ENCODE peak calls at places on chromosomes 16 and 17, in six cellular contexts. One of them, this sample, is unnamed.

GRCh38 chr17:12958786-12959185 is 59.0 kb downstream of the ELAC2 start:
- DNase-seq in SK-N-SH: no peak
- DNase-seq in HepG2: no peak
- DNase-seq in GM12878: no peak
- DNase-seq in HCT116: no peak
- DNase-seq in H1: no peak
- DNase-seq in this sample: no peak

GRCh38 chr17:76544123-76544915 is 4.5 kb downstream of the PRCD start:
- DNase-seq in HCT116: no peak
- DNase-seq in HepG2: no peak
- DNase-seq in H1: no peak
- DNase-seq in GM12878: no peak
- DNase-seq in SK-N-SH: peak; percentile 90
- DNase-seq in this sample: no peak

GRCh38 chr16:16010194-16010593 is 60.8 kb downstream of the ABCC1 start:
- DNase-seq in H1: no peak
- DNase-seq in GM12878: no peak
- DNase-seq in HepG2: no peak
- DNase-seq in HCT116: no peak
- DNase-seq in SK-N-SH: no peak
- DNase-seq in this sample: no peak

GRCh38 chr17:70307430-70307829 is 138.1 kb downstream of the KCNJ2 start:
- DNase-seq in SK-N-SH: no peak
- DNase-seq in H1: no peak
- DNase-seq in GM12878: no peak
- DNase-seq in HCT116: no peak
- DNase-seq in HepG2: no peak
- DNase-seq in this sample: no peak

GRCh38 chr17:37787055-37787720 is 42.3 kb upstream of the HNF1B start:
- DNase-seq in HepG2: peak; percentile 86
- DNase-seq in GM12878: no peak
- DNase-seq in H1: no peak
- DNase-seq in HCT116: no peak
- DNase-seq in SK-N-SH: no peak
- DNase-seq in this sample: no peak

GRCh38 chr16:88926374-88926990 is 50.5 kb downstream of the CBFA2T3 start:
- DNase-seq in GM12878: no peak
- DNase-seq in SK-N-SH: no peak
- DNase-seq in HCT116: peak; percentile 78
- DNase-seq in HepG2: peak; percentile 28
- DNase-seq in H1: no peak
- DNase-seq in this sample: peak; percentile 78

GRCh38 chr16:11619327-11619851 is 32.7 kb upstream of the LITAF start:
- DNase-seq in GM12878: peak; percentile 37
- DNase-seq in SK-N-SH: no peak
- DNase-seq in HCT116: no peak
- DNase-seq in H1: no peak
- DNase-seq in HepG2: no peak
- DNase-seq in this sample: no peak

GRCh38 chr16:2751577-2752034 is 832 bp upstream of the SRRM2 start:
- DNase-seq in H1: peak; percentile 60
- DNase-seq in GM12878: no peak
- DNase-seq in HepG2: peak; percentile 83
- DNase-seq in HCT116: peak; percentile 60
- DNase-seq in SK-N-SH: peak; percentile 89
- DNase-seq in this sample: peak; percentile 39

GRCh38 chr17:54404259-54404658 is 496.4 kb upstream of the TOM1L1 start:
- DNase-seq in GM12878: no peak
- DNase-seq in HCT116: no peak
- DNase-seq in SK-N-SH: no peak
- DNase-seq in HepG2: no peak
- DNase-seq in H1: no peak
- DNase-seq in this sample: no peak

GRCh38 chr17:56943505-56944125 is 17.2 kb downstream of the COIL start:
- DNase-seq in HepG2: no peak
- DNase-seq in SK-N-SH: no peak
- DNase-seq in H1: no peak
- DNase-seq in GM12878: no peak
- DNase-seq in HCT116: no peak
- DNase-seq in this sample: no peak

GRCh38 chr16:8986818-8987191 is 23.1 kb upstream of the USP7 start:
- DNase-seq in H1: no peak
- DNase-seq in SK-N-SH: no peak
- DNase-seq in HepG2: no peak
- DNase-seq in HCT116: no peak
- DNase-seq in GM12878: no peak
- DNase-seq in this sample: no peak

GRCh38 chr17:40547079-40547784 is 18.0 kb downstream of the CCR7 start:
- DNase-seq in H1: no peak
- DNase-seq in HepG2: no peak
- DNase-seq in GM12878: no peak
- DNase-seq in SK-N-SH: no peak
- DNase-seq in HCT116: no peak
- DNase-seq in this sample: no peak

GRCh38 chr16:88865310-88865709 is 1.1 kb downstream of the PABPN1L start:
- DNase-seq in H1: no peak
- DNase-seq in HepG2: no peak
- DNase-seq in SK-N-SH: no peak
- DNase-seq in HCT116: no peak
- DNase-seq in GM12878: no peak
- DNase-seq in this sample: no peak

GRCh38 chr17:63550816-63551639 is 751 bp downstream of the DCAF7 start:
- DNase-seq in HCT116: no peak
- DNase-seq in HepG2: peak; percentile 66
- DNase-seq in GM12878: no peak
- DNase-seq in H1: no peak
- DNase-seq in SK-N-SH: peak; percentile 72
- DNase-seq in this sample: peak; percentile 20

GRCh38 chr17:19399750-19400450 is 11.1 kb upstream of the RNF112 start:
- DNase-seq in SK-N-SH: no peak
- DNase-seq in GM12878: no peak
- DNase-seq in HepG2: no peak
- DNase-seq in H1: no peak
- DNase-seq in HCT116: no peak
- DNase-seq in this sample: no peak

GRCh38 chr17:77677210-77677609 is 281.3 kb upstream of the TNRC6C start:
- DNase-seq in GM12878: no peak
- DNase-seq in SK-N-SH: no peak
- DNase-seq in HepG2: no peak
- DNase-seq in HCT116: no peak
- DNase-seq in H1: no peak
- DNase-seq in this sample: no peak

GRCh38 chr17:63837962-63838585 is 4.4 kb downstream of the SMARCD2 start:
- DNase-seq in GM12878: no peak
- DNase-seq in SK-N-SH: no peak
- DNase-seq in HepG2: no peak
- DNase-seq in HCT116: no peak
- DNase-seq in H1: no peak
- DNase-seq in this sample: no peak

GRCh38 chr16:16083421-16084156 is 134.2 kb downstream of the ABCC1 start:
- DNase-seq in GM12878: no peak
- DNase-seq in HCT116: peak; percentile 18
- DNase-seq in SK-N-SH: no peak
- DNase-seq in H1: no peak
- DNase-seq in HepG2: peak; percentile 61
- DNase-seq in this sample: peak; percentile 70

GRCh38 chr17:58447039-58447975 is 30.0 kb upstream of the RNF43 start:
- DNase-seq in GM12878: peak; percentile 53
- DNase-seq in HepG2: peak; percentile 88
- DNase-seq in H1: peak; percentile 70
- DNase-seq in SK-N-SH: peak; percentile 78
- DNase-seq in HCT116: peak; percentile 95
- DNase-seq in this sample: peak; percentile 61

DNA sequence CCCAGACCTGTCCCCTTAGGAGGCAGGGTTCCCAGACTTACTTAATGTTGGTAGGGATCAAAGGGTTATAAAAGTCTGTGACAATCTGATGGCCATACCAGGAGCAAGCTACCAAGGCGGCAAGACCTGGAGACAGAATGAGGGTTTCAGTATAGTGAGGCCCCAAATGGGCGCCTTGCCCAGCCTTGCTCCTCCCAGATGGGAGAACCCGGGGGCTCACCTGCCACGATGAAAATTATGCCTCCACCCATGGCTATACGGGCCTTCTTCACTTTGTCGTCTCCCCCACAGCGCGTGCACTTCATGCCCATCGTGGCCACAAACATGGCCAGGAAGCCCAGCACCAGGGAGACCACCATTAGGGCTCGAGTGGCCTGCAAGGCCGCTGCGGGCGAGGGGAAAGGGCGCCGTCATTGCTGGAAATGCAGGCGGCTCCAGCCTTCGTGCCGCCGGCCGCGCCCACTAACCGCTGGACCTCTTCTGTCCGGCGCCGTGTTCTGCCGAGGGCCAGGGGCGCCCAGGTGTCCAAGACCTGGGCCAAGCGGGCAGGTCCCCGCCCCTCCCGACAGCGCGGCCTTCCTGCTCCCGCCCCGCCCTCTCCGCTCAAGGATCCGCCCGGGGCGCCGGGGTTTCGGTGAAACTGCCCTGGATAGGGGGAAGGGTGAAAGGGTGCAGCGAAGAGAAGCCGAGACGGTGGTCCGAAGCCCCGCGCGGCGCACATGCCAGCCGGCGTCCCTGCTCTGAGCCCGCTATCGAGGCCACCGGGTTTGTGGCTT is 1.5 kb downstream of the CLDN7 start:
- DNase-seq in H1: no peak
- DNase-seq in HCT116: no peak
- DNase-seq in SK-N-SH: no peak
- DNase-seq in GM12878: no peak
- DNase-seq in HepG2: no peak
- DNase-seq in this sample: peak; percentile 43
- TF ChIP-seq JUND in H1: no peak
- TF ChIP-seq JUND in HCT116: peak; percentile 10
- TF ChIP-seq JUND in SK-N-SH: no peak
- TF ChIP-seq JUND in GM12878: no peak
- TF ChIP-seq JUND in HepG2: no peak
- TF ChIP-seq JUND in this sample: no peak

GRCh38 chr17:80724723-80725388 is 180.2 kb downstream of the RPTOR start:
- DNase-seq in GM12878: no peak
- DNase-seq in HepG2: no peak
- DNase-seq in SK-N-SH: peak; percentile 68
- DNase-seq in H1: no peak
- DNase-seq in HCT116: peak; percentile 2
- DNase-seq in this sample: no peak
- TF ChIP-seq JUND in GM12878: no peak
- TF ChIP-seq JUND in HepG2: no peak
- TF ChIP-seq JUND in SK-N-SH: no peak
- TF ChIP-seq JUND in H1: no peak
- TF ChIP-seq JUND in HCT116: no peak
- TF ChIP-seq JUND in this sample: no peak

GRCh38 chr16:53511403-53512280 is 8.6 kb upstream of the AKTIP start:
- DNase-seq in HepG2: peak; percentile 98
- DNase-seq in HCT116: no peak
- DNase-seq in H1: no peak
- DNase-seq in GM12878: no peak
- DNase-seq in SK-N-SH: no peak
- DNase-seq in this sample: peak; percentile 42
- TF ChIP-seq JUND in HepG2: peak; percentile 63
- TF ChIP-seq JUND in HCT116: no peak
- TF ChIP-seq JUND in H1: no peak
- TF ChIP-seq JUND in GM12878: no peak
- TF ChIP-seq JUND in SK-N-SH: no peak
- TF ChIP-seq JUND in this sample: no peak

DNA sequence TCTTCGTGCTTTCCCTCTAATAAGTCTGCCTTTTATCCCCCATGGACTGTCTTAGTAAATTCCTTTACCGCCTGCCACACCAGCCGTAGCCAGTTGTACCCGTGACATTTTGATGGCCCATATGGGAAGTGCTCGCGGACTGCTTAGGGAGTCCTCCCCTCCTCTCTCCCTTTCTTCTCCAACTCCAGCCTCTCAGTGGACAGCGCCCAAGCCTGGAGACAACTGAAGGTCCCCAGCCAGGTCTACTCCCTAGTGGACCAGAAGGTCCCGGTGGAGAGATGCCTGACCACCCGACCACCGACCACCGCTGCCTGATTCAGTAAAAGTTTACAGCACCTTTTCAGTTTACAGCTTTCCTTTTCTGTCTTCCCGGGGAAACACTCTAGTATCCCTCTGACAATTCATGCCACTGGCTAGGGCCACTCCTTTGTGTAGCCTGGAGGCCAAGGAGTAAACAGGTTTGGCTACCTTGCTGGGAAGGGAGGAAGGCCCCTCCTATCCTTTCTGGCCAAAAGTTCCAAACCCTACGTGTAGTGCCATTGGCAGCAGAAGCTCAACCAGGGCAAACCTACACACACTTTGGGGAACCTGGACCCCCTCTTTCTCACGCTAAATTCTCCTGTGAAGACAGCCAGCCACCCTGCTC is 18.0 kb downstream of the CTRB2 start:
- DNase-seq in SK-N-SH: no peak
- DNase-seq in H1: no peak
- DNase-seq in HepG2: no peak
- DNase-seq in HCT116: no peak
- DNase-seq in GM12878: no peak
- DNase-seq in this sample: peak; percentile 69
- TF ChIP-seq JUND in SK-N-SH: no peak
- TF ChIP-seq JUND in H1: no peak
- TF ChIP-seq JUND in HepG2: no peak
- TF ChIP-seq JUND in HCT116: no peak
- TF ChIP-seq JUND in GM12878: no peak
- TF ChIP-seq JUND in this sample: no peak

GRCh38 chr16:4679156-4679853 is 14.1 kb upstream of the NUDT16L1 start:
- DNase-seq in H1: no peak
- DNase-seq in GM12878: no peak
- DNase-seq in HCT116: no peak
- DNase-seq in HepG2: peak; percentile 18
- DNase-seq in SK-N-SH: peak; percentile 61
- DNase-seq in this sample: no peak

GRCh38 chr16:4680673-4681470 is 12.5 kb upstream of the NUDT16L1 start:
- DNase-seq in H1: no peak
- DNase-seq in SK-N-SH: no peak
- DNase-seq in HepG2: no peak
- DNase-seq in HCT116: no peak
- DNase-seq in GM12878: no peak
- DNase-seq in this sample: no peak

GRCh38 chr16:4678596-4678995 is 14.8 kb upstream of the NUDT16L1 start:
- DNase-seq in HepG2: no peak
- DNase-seq in HCT116: no peak
- DNase-seq in H1: no peak
- DNase-seq in GM12878: no peak
- DNase-seq in SK-N-SH: no peak
- DNase-seq in this sample: no peak

GRCh38 chr16:4681471-4682083 is 11.8 kb upstream of the NUDT16L1 start:
- DNase-seq in SK-N-SH: no peak
- DNase-seq in GM12878: no peak
- DNase-seq in HCT116: no peak
- DNase-seq in H1: no peak
- DNase-seq in HepG2: no peak
- DNase-seq in this sample: no peak

GRCh38 chr16:4679854-4680636 is 13.3 kb upstream of the NUDT16L1 start:
- DNase-seq in H1: no peak
- DNase-seq in SK-N-SH: no peak
- DNase-seq in HepG2: no peak
- DNase-seq in GM12878: no peak
- DNase-seq in HCT116: no peak
- DNase-seq in this sample: peak; percentile 89
- TF ChIP-seq JUND in H1: no peak
- TF ChIP-seq JUND in SK-N-SH: no peak
- TF ChIP-seq JUND in HepG2: no peak
- TF ChIP-seq JUND in GM12878: no peak
- TF ChIP-seq JUND in HCT116: no peak
- TF ChIP-seq JUND in this sample: peak; percentile 17

GRCh38 chr16:82603784-82604411 is 22.9 kb upstream of the CDH13 start:
- DNase-seq in HCT116: peak; percentile 13
- DNase-seq in GM12878: no peak
- DNase-seq in SK-N-SH: no peak
- DNase-seq in HepG2: peak; percentile 13
- DNase-seq in H1: no peak
- DNase-seq in this sample: no peak

GRCh38 chr16:82598766-82599165 is 28.0 kb upstream of the CDH13 start:
- DNase-seq in H1: no peak
- DNase-seq in GM12878: no peak
- DNase-seq in HepG2: no peak
- DNase-seq in HCT116: no peak
- DNase-seq in SK-N-SH: no peak
- DNase-seq in this sample: no peak
- TF ChIP-seq JUND in H1: no peak
- TF ChIP-seq JUND in GM12878: no peak
- TF ChIP-seq JUND in HepG2: no peak
- TF ChIP-seq JUND in HCT116: no peak
- TF ChIP-seq JUND in SK-N-SH: no peak
- TF ChIP-seq JUND in this sample: no peak

This sample was measured in T47D.